ENCODE peak calls at places on chromosomes 11 and 22, in six cellular contexts. I is activated CD4-positive, alpha-beta T cell treated with anti-CD3 and anti-CD28 coated beads, Interleukin-2, amount 10 ng/mL, durations not matched to agents 7 days and 5 days; S is lower lobe of right lung; L is left colon; F is GM12891; P is NCI-H1436. U is an unnamed sample.

GRCh38 chr11:101327908-101328307 is 198.3 kb upstream of the PGR start:
- DNase-seq in S (no peak), P (no peak), F (no peak), I (no peak), L (no peak), U (no peak)

GRCh38 chr11:9180784-9181183 is 84.4 kb downstream of the DENND5A start:
- DNase-seq in I (no peak), F (no peak), S (no peak), L (no peak), P (no peak), U (no peak)

GRCh38 chr11:121340010-121340580 is 47.5 kb downstream of the SC5D start:
- DNase-seq in P (no peak), S (no peak), L (no peak), F (no peak), I (no peak), U (no peak)

GRCh38 chr11:2100361-2101170 is 38.6 kb downstream of the IGF2 start:
- DNase-seq in L (peak), F (no peak), I (no peak), S (peak), P (peak), U (no peak)

GRCh38 chr11:1826552-1827094 is 8.2 kb upstream of the SYT8 start:
- DNase-seq in S (peak), P (no peak), L (peak), F (no peak), I (no peak), U (no peak)

GRCh38 chr11:122723106-122723505 is 67.6 kb downstream of the UBASH3B start:
- DNase-seq in L (no peak), F (no peak), P (no peak), S (no peak), I (no peak), U (no peak)

GRCh38 chr11:121563900-121564822 is 111.4 kb upstream of the SORL1-AS1 start:
- DNase-seq in F (no peak), P (no peak), L (no peak), I (no peak), S (no peak), U (no peak)

GRCh38 chr22:42388130-42388797 is 43.9 kb downstream of the NFAM1 start:
- DNase-seq in F (no peak), I (no peak), L (no peak), P (peak), S (no peak), U (peak)

GRCh38 chr22:49670610-49671330 is 156.9 kb downstream of the BRD1 start:
- DNase-seq in P (no peak), L (no peak), F (no peak), I (no peak), S (peak), U (no peak)

GRCh38 chr11:115247404-115247803 is 256.8 kb downstream of the CADM1 start:
- DNase-seq in L (no peak), F (no peak), S (no peak), I (no peak), P (no peak), U (no peak)

GRCh38 chr11:2775083-2775625 is 75.4 kb upstream of the KCNQ1OT1 start:
- DNase-seq in S (peak), F (no peak), L (peak), P (no peak), I (peak), U (peak)

GRCh38 chr11:31804439-31805036 is 6.6 kb downstream of the PAX6 start:
- DNase-seq in I (no peak), S (no peak), F (no peak), L (no peak), P (no peak), U (no peak)

GRCh38 chr22:22689621-22690345 is 45.4 kb downstream of the GGTLC2 start:
- DNase-seq in F (no peak), S (no peak), P (no peak), L (no peak), I (no peak), U (no peak)

GRCh38 chr22:23245045-23245798 is 64.9 kb downstream of the BCR start:
- DNase-seq in S (no peak), P (no peak), L (no peak), I (no peak), F (no peak), U (no peak)

GRCh38 chr11:129041611-129042018 is 98.9 kb upstream of the TP53AIP1 start:
- DNase-seq in L (no peak), F (no peak), S (no peak), P (no peak), I (no peak), U (no peak)

GRCh38 chr22:29737251-29738117 is 17.7 kb downstream of the CABP7 start:
- DNase-seq in P (no peak), S (no peak), L (no peak), F (no peak), I (no peak), U (no peak)

GRCh38 chr11:77095551-77096490 is 6.8 kb upstream of the OMP start:
- DNase-seq in F (no peak), P (no peak), L (peak), S (peak), I (no peak), U (no peak)

GRCh38 chr22:25403752-25404471 is 160.6 kb upstream of the GRK3 start:
- DNase-seq in L (peak), S (no peak), F (no peak), P (no peak), I (no peak), U (peak)

GRCh38 chr11:37506516-37506915 is 908.5 kb upstream of the RAG2 start:
- DNase-seq in F (no peak), L (no peak), P (no peak), I (no peak), S (no peak), U (no peak)

GRCh38 chr22:22452211-22452610 is 56.3 kb downstream of the ZNF280B start:
- DNase-seq in I (no peak), F (no peak), P (no peak), S (no peak), L (no peak), U (no peak)

GRCh38 chr22:38315801-38316339 is 1.4 kb downstream of the CSNK1E start:
- DNase-seq in I (no peak), P (no peak), S (no peak), L (peak), F (no peak), U (no peak)

GRCh38 chr11:14340721-14341120 is 18.3 kb downstream of the RRAS2 start:
- DNase-seq in S (no peak), P (no peak), F (no peak), I (no peak), L (no peak), U (no peak)

GRCh38 chr11:118406599-118407166 is 5.3 kb downstream of the ATP5MG start:
- DNase-seq in F (no peak), L (no peak), P (no peak), I (no peak), S (no peak), U (peak)

GRCh38 chr11:42234381-42235035 is 775.1 kb upstream of the LRRC4C start:
- DNase-seq in L (no peak), F (no peak), I (no peak), P (no peak), S (no peak), U (no peak)

GRCh38 chr11:118448294-118448693 is 12.0 kb downstream of the KMT2A start:
- DNase-seq in I (peak), S (no peak), F (peak), P (no peak), L (no peak), U (no peak)

GRCh38 chr11:808427-809286 is 1.1 kb upstream of the RPLP2 start:
- DNase-seq in S (no peak), I (peak), F (no peak), L (no peak), P (no peak), U (no peak)

U was measured in NCI-H2171.